ENCODE peak calls at places on chromosome 7, in seven cellular contexts. M, J, Z, B, D, O and U are unnamed samples.

GRCh38 chr7:44324204-44325126 is 929 bp downstream of the CAMK2B start:
- DNase-seq in O (no peak), J (no peak), D (no peak), B (peak), Z (no peak), M (no peak), U (peak)

GRCh38 chr7:130292682-130293257 is at the start of gene CPA4:
- DNase-seq in Z (no peak), B (no peak), M (no peak), J (peak), D (no peak), O (no peak), U (no peak)

GRCh38 chr7:126394406-126394805 is 858.3 kb downstream of the GRM8 start:
- DNase-seq in B (no peak), D (no peak), Z (no peak), M (no peak), J (no peak), O (no peak), U (no peak)

GRCh38 chr7:143419880-143420279 is 11.2 kb upstream of the EPHA1 start:
- DNase-seq in B (no peak), M (no peak), Z (no peak), O (no peak), J (no peak), D (no peak), U (no peak)

GRCh38 chr7:2953588-2954407 is 89.9 kb downstream of the CARD11 start:
- DNase-seq in D (no peak), J (no peak), Z (no peak), M (peak), B (no peak), O (no peak), U (no peak)

GRCh38 chr7:39741942-39742623 is 118.7 kb downstream of the RALA start:
- DNase-seq in D (no peak), Z (peak), O (no peak), M (no peak), B (no peak), J (no peak), U (no peak)

GRCh38 chr7:154610903-154611302 is 392.0 kb downstream of the PAXIP1 start:
- DNase-seq in D (no peak), B (no peak), O (no peak), J (no peak), Z (no peak), M (no peak), U (no peak)

GRCh38 chr7:3272691-3273141 is 28.3 kb upstream of the SDK1 start:
- DNase-seq in O (no peak), B (no peak), J (peak), D (no peak), Z (peak), M (no peak), U (no peak)

GRCh38 chr7:128878226-128879105 is 15.8 kb downstream of the ATP6V1F start:
- DNase-seq in O (no peak), B (no peak), Z (no peak), J (no peak), M (no peak), D (no peak), U (no peak)

GRCh38 chr7:45576249-45576929 is 2.2 kb downstream of the ADCY1 start:
- DNase-seq in J (no peak), M (peak), B (no peak), O (no peak), Z (no peak), D (no peak), U (no peak)

GRCh38 chr7:106772655-106773108 is 92.4 kb upstream of the PIK3CG start:
- DNase-seq in B (no peak), J (no peak), D (no peak), Z (no peak), O (no peak), M (no peak), U (no peak)

GRCh38 chr7:18508441-18509427 is 13.2 kb downstream of the HDAC9 start:
- DNase-seq in J (no peak), D (no peak), O (no peak), B (no peak), Z (no peak), M (no peak), U (no peak)

GRCh38 chr7:24777811-24778210 is 20.5 kb upstream of the GSDME start:
- DNase-seq in D (no peak), J (no peak), B (no peak), M (no peak), Z (no peak), O (no peak), U (no peak)

GRCh38 chr7:17870406-17870805 is 69.9 kb downstream of the SNX13 start:
- DNase-seq in M (no peak), Z (no peak), O (no peak), J (no peak), D (no peak), B (no peak), U (no peak)

GRCh38 chr7:26428571-26428970 is 136.9 kb downstream of the SNX10 start:
- DNase-seq in D (no peak), M (no peak), J (no peak), Z (no peak), B (no peak), O (no peak), U (no peak)

GRCh38 chr7:107874605-107875446 is 16.2 kb upstream of the DLD start:
- DNase-seq in O (no peak), M (no peak), J (peak), D (peak), Z (peak), B (peak), U (no peak)

GRCh38 chr7:7996568-7996967 is 28.0 kb downstream of the GLCCI1 start:
- DNase-seq in B (no peak), O (no peak), M (no peak), Z (no peak), D (no peak), J (no peak), U (no peak)

GRCh38 chr7:48875300-48875916 is 48.9 kb upstream of the CDC14C start:
- DNase-seq in J (peak), O (no peak), D (peak), M (no peak), Z (peak), B (peak), U (peak)

GRCh38 chr7:51301806-51302205 is 14.8 kb downstream of the COBL start:
- DNase-seq in M (no peak), D (no peak), J (no peak), O (peak), Z (no peak), B (no peak), U (no peak)